ENCODE peak calls at places on chromosomes 16 and 17, in seven cellular contexts. H is thoracic aorta; N is bronchial epithelial cell; L is naive thymus-derived CD4-positive, alpha-beta T cell; P is osteoblast; V is CD8-positive, alpha-beta memory T cell; K is H7. J is an unnamed sample. For H3K27me3, the result is how much of the 10 kb centered on the place peaks cover.

GRCh38 chr16:88303890-88304819 is 78.6 kb upstream of the ZNF469 start:
- DNase-seq in N (peak), L (no peak), H (no peak), V (no peak), K (peak), P (peak), J (peak)

GRCh38 chr16:62620259-62620658 is 584.0 kb upstream of the CDH8 start:
- DNase-seq in H (no peak), V (no peak), N (no peak), L (no peak), K (no peak), P (no peak), J (no peak)

GRCh38 chr17:2975469-2975958 is 87.9 kb downstream of the OR1D5 start:
- DNase-seq in H (no peak), K (no peak), P (peak), V (no peak), L (no peak), N (peak), J (peak)

GRCh38 chr16:18797746-18798145 is 3.6 kb downstream of the ARL6IP1 start:
- DNase-seq in H (no peak), P (no peak), K (no peak), N (no peak), L (no peak), V (no peak), J (no peak)

GRCh38 chr17:60641810-60642220 is 35.8 kb upstream of the BCAS3 start:
- DNase-seq in K (peak), N (peak), H (no peak), L (peak), P (peak), V (peak), J (peak)

GRCh38 chr16:55502801-55503366 is 6.0 kb upstream of the LPCAT2 start:
- DNase-seq in K (peak), L (no peak), H (no peak), N (no peak), V (no peak), P (peak), J (peak)

GRCh38 chr16:50480206-50480605 is 68.0 kb upstream of the NKD1 start:
- DNase-seq in L (no peak), V (no peak), P (no peak), K (no peak), H (no peak), N (no peak), J (no peak)

GRCh38 chr17:77498056-77498785 is 357.5 kb downstream of the SEC14L1 start:
- DNase-seq in P (peak), N (no peak), H (no peak), V (no peak), L (no peak), K (peak), J (no peak)

GRCh38 chr16:7206469-7206868 is 126.2 kb upstream of the RBFOX1 start:
- DNase-seq in N (no peak), P (no peak), L (no peak), V (no peak), K (no peak), H (no peak), J (peak)

DNA sequence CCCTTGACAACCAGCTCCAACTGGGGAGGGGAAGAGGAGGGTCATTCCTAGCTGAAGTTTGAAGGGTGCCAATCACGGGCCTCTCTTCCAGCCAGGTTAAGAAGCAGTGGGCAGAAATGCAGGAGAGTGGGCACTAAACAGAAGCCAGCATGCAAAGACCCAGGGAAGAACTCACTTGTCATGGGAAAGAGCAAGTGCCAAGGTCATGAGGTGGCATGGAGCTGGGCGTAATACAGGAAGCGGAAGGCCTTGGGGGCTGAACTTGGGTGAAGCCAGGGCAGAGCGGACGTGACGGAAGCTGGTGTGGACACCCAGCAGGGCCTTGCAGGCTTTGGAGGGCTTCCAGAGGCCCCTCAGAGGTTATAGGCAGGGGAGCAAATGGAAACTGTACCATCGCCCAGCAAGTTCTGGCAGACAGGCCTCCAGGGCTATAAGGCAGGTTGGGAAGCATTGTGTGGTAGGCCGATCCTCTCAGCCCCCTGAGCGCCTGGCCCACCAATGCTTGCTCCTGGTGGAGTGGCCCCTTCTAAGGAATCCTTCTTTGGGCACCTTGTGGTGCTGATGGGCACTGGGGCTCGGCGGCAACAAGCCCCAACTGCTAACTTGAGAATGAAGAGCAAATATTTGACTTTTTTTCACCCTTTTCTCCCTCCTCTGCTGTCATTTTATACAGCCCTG is 301.9 kb downstream of the MAF start:
- DNase-seq in N (no peak), H (no peak), K (peak), L (no peak), V (no peak), P (no peak), J (no peak)
- H3K27me3 ChIP-seq in N (under half), H (under half), K (under half), L (under half), V (under half), P (under half), J (under half)

DNA sequence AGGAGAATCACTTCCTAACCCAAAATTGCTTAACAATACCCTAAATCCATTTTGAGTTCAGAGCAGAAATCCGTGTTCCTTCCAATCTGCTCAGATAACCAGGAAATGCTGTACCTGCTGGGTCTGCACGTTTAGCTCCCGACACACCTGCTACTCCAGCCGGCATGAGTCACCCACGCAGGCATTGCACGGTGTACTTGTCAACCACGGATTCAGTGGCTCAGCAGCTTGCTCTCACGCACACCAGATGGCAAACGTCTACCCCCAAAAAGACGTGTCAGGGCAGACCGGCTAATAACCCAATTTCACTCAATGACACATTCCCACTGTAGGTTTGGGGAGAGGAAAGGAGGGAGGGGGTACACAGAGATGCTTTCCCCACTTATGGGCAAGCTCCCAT is 468.1 kb downstream of the SOX9 start:
- DNase-seq in N (peak), P (peak), H (no peak), V (no peak), L (no peak), K (no peak), J (no peak)
- H3K4me3 ChIP-seq in N (peak), P (no peak), H (no peak), V (no peak), L (no peak), K (no peak), J (no peak)

GRCh38 chr17:6446516-6447100 is 2.4 kb downstream of the PIMREG start:
- DNase-seq in P (peak), H (no peak), V (no peak), N (no peak), K (no peak), L (no peak), J (no peak)
- H3K27me3 ChIP-seq in P (under half), H (under half), V (under half), N (under half), K (under half), L (under half), J (under half)

GRCh38 chr17:82237746-82238561 is 9.1 kb downstream of the SLC16A3 start:
- DNase-seq in P (peak), N (no peak), V (no peak), K (no peak), H (no peak), L (no peak), J (no peak)
- H3K4me3 ChIP-seq in P (no peak), N (no peak), V (peak), K (no peak), H (peak), L (peak), J (no peak)

DNA sequence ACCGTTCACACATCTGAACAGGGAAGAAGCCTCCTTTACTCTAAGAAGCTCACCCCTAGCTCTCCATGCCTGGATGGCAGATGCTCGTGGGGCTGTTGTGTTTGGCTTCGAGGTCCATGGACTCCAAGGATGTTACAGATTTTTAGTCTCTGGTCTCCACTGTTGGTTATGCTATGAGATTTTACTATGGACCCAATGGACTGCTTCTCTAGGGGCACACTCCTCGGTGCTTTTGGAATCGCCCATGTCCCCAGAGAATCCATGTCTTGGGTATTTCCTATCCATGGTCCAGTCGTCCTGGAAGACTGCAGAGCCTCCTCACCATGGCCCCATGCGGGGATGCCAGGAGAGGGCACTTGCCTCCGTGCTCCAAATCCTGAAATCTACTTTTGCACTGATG is 83.4 kb downstream of the KCNJ12 start:
- DNase-seq in P (no peak), N (no peak), K (no peak), L (no peak), H (no peak), V (no peak), J (no peak)
- H3K27me3 ChIP-seq in P (under half), N (under half), K (under half), L (under half), H (under half), V (under half), J (under half)

DNA sequence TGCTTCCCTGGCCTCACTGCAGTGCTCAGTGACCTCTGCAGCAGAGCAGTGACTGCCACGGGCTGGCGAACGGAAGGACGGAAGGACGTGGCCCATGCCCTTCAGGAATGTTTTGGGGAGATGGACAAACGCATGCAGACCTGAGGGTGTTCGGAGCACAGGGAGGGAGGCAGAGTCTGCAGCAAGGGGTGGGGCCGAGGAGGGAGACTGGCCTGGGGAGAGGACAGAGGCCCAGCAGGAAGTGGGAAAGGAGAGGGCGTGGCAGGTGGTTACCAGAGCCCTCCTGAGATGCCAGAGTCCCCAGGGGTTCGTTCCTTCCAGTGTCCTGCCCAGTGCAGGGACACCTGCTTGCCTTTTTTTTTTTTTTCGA is 21.9 kb downstream of the ADORA2B start:
- DNase-seq in K (peak), H (no peak), N (no peak), L (no peak), P (no peak), V (no peak), J (no peak)
- H3K4me3 ChIP-seq in K (peak), H (no peak), N (no peak), L (no peak), P (no peak), V (peak), J (no peak)

DNA sequence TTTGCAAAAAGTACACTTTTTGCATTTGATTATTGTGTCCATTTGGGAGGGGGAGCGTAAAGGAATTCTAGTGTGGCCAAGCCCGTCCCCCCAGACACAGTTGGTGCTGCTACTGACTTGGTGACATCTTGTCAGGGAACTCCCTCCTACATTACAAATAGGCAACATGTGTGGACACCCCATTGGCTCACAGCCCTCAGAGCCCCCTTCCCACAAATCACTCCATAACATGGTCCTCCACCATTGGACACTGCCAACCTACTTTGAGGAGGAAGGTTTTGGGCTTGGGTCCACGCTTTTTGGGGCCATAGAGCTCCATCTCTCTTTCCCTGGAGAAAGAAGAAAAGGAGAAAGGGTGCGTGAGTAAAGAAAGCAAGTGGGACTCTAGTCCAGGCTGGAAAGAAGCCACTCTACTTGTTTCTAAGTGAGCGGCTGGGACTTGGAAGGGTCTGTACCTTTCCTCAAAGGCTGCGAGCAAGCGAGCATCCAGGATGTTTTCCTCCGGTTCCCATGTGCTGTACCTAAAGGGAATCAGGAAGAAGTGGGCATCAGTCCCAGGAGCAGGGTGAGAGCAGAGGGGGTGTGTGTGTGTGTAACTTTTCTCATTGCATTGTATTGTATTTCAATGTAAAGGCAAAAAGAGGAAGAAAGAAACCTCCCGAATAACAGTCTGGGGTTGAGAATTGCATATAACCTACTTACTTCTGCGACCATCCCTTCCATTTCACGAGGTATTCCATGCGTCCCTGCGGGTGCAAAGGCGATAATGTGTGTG is 895 bp downstream of the CBX8 start:
- DNase-seq in K (peak), V (no peak), P (no peak), L (no peak), H (no peak), N (no peak), J (no peak)
- H3K27me3 ChIP-seq in K (half or more), V (under half), P (under half), L (under half), H (under half), N (under half), J (half or more)

GRCh38 chr17:42779942-42780815 is at the start of gene WNK4:
- DNase-seq in P (peak), H (no peak), K (peak), L (no peak), N (no peak), V (no peak), J (peak)
- H3K4me3 ChIP-seq in P (peak), H (peak), K (peak), L (no peak), N (peak), V (peak), J (peak)

GRCh38 chr16:79885320-79885719 is 284.8 kb upstream of the MAF start:
- DNase-seq in H (no peak), V (no peak), P (no peak), N (peak), K (no peak), L (no peak), J (no peak)

GRCh38 chr16:79887541-79888540 is 287.3 kb upstream of the MAF start:
- DNase-seq in V (no peak), N (peak), P (no peak), K (no peak), H (no peak), L (no peak), J (no peak)

GRCh38 chr16:79882292-79882995 is 281.9 kb upstream of the MAF start:
- DNase-seq in P (no peak), N (no peak), K (no peak), L (no peak), V (no peak), H (no peak), J (no peak)

DNA sequence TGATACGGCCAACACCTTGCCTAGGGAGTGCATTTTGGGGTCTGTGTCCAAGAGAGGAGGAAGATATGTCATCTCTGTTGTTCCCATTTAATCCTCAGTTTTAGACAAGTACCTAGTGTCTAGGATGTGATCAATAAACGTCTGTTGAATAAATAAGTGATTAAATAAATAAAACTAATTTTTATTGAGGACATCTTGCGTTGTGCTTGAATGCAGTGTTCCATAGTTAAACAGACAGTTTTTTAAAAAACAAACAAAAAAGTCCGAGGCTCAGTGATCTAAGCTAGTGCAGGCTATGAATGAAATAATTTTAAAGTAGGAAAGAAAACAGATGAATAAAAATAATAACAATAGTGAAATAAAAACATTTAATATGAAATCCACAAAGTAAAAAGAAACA is 283.0 kb upstream of the MAF start:
- DNase-seq in K (no peak), P (no peak), V (no peak), L (no peak), H (no peak), N (no peak), J (no peak)
- H3K27me3 ChIP-seq in K (under half), P (under half), V (under half), L (under half), H (under half), N (under half), J (under half)

DNA sequence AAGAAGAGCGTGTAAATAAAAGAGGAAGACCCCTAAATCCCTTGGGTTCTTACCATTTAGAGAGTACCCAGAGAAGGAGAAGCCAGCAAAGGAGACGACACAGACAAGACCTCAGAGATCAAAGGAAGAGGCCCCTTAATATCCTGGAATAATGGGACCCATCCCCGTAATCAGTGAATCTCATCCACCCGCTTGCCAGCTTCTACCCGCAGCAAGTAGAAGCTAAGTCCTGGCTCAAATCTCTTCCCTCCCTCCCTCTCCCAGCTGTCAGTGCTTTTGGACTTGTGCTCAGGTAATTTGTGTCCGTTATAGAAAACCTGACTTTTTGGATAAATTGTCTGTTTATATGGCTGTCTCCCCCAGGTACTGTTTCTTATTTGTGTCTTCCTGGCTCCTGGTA is 1.9 kb downstream of the LYRM1 start:
- DNase-seq in K (no peak), L (no peak), H (no peak), V (no peak), N (no peak), P (peak), J (no peak)
- H3K4me3 ChIP-seq in K (no peak), L (no peak), H (peak), V (no peak), N (no peak), P (no peak), J (no peak)

J was measured in cardiac muscle cell.